ENCODE peak calls at places on chromosomes 13 and 19, in ten cellular contexts. N, Y, K, J, O, H, W, R, X and C are unnamed samples.

GRCh38 chr13:97028441-97029299 is 34.4 kb upstream of the OXGR1 start:
- DNase-seq in N (peak), Y (peak), K (peak), J (peak), O (no peak), H (peak), W (peak), R (peak), X (peak), C (peak)

GRCh38 chr19:2636897-2637683 is 65.4 kb downstream of the GNG7 start:
- DNase-seq in N (peak), Y (peak), K (peak), J (peak), O (no peak), H (peak), W (peak), R (peak), X (peak), C (no peak)

GRCh38 chr13:21913010-21913409 is 242.1 kb downstream of the FGF9 start:
- DNase-seq in N (no peak), Y (no peak), K (no peak), J (no peak), O (no peak), H (no peak), W (peak), R (no peak), X (peak), C (peak)

GRCh38 chr19:920051-920857 is 3.1 kb downstream of the KISS1R start:
- DNase-seq in N (no peak), Y (peak), K (no peak), J (peak), O (no peak), H (no peak), W (no peak), R (no peak), X (peak), C (no peak)

GRCh38 chr19:55690109-55690768 is 15.2 kb downstream of the EPN1 start:
- DNase-seq in N (no peak), Y (no peak), K (peak), J (no peak), O (no peak), H (no peak), W (no peak), R (no peak), X (no peak), C (no peak)

GRCh38 chr19:10096615-10096963 is 5.9 kb downstream of the ANGPTL6 start:
- DNase-seq in N (no peak), Y (no peak), K (no peak), J (no peak), O (no peak), H (no peak), W (no peak), R (no peak), X (no peak), C (peak)

GRCh38 chr13:25588336-25589060 is 216.7 kb downstream of the ATP8A2 start:
- DNase-seq in N (no peak), Y (no peak), K (no peak), J (no peak), O (no peak), H (no peak), W (no peak), R (no peak), X (no peak), C (no peak)

GRCh38 chr13:48265217-48265815 is 32.3 kb downstream of the ITM2B start:
- DNase-seq in N (no peak), Y (no peak), K (no peak), J (no peak), O (no peak), H (no peak), W (peak), R (no peak), X (no peak), C (no peak)

GRCh38 chr13:94641432-94641941 is 39.8 kb downstream of the GPR180 start:
- DNase-seq in N (peak), Y (peak), K (no peak), J (no peak), O (peak), H (peak), W (no peak), R (no peak), X (no peak), C (peak)

GRCh38 chr13:39597828-39598227 is 5.2 kb downstream of the LHFPL6 start:
- DNase-seq in N (no peak), Y (no peak), K (no peak), J (no peak), O (no peak), H (peak), W (no peak), R (no peak), X (no peak), C (no peak)

GRCh38 chr19:38877781-38878574 is at the start of gene RINL:
- DNase-seq in N (no peak), Y (peak), K (peak), J (peak), O (no peak), H (no peak), W (peak), R (no peak), X (no peak), C (peak)

GRCh38 chr13:57878291-57878690 is 246.7 kb downstream of the PCDH17 start:
- DNase-seq in N (no peak), Y (peak), K (no peak), J (no peak), O (no peak), H (no peak), W (no peak), R (no peak), X (no peak), C (no peak)

GRCh38 chr13:63436288-63436687 is 2020.6 kb upstream of the PCDH20 start:
- DNase-seq in N (no peak), Y (no peak), K (no peak), J (no peak), O (no peak), H (no peak), W (no peak), R (no peak), X (no peak), C (no peak)

GRCh38 chr13:26881154-26881553 is 120.6 kb upstream of the GPR12 start:
- DNase-seq in N (peak), Y (peak), K (no peak), J (no peak), O (peak), H (peak), W (no peak), R (peak), X (no peak), C (peak)

GRCh38 chr13:80217614-80218456 is 123.1 kb downstream of the SPRY2 start:
- DNase-seq in N (peak), Y (no peak), K (no peak), J (no peak), O (peak), H (no peak), W (no peak), R (no peak), X (peak), C (no peak)

GRCh38 chr13:22939157-22939556 is 241.6 kb upstream of the SGCG start:
- DNase-seq in N (no peak), Y (no peak), K (no peak), J (no peak), O (no peak), H (no peak), W (no peak), R (no peak), X (no peak), C (no peak)

GRCh38 chr19:43705729-43706128 is 10.1 kb upstream of the IRGC start:
- DNase-seq in N (no peak), Y (no peak), K (no peak), J (no peak), O (no peak), H (no peak), W (no peak), R (no peak), X (no peak), C (no peak)

GRCh38 chr19:4326215-4326836 is 12.3 kb downstream of the STAP2 start:
- DNase-seq in N (no peak), Y (no peak), K (no peak), J (no peak), O (no peak), H (no peak), W (no peak), R (no peak), X (no peak), C (no peak)

GRCh38 chr13:21668665-21669599 is 1.9 kb upstream of the FGF9 start:
- DNase-seq in N (no peak), Y (peak), K (peak), J (no peak), O (no peak), H (no peak), W (peak), R (no peak), X (peak), C (peak)

GRCh38 chr19:19345970-19346369 is 25.3 kb downstream of the MAU2 start:
- DNase-seq in N (no peak), Y (no peak), K (no peak), J (no peak), O (no peak), H (no peak), W (no peak), R (no peak), X (no peak), C (no peak)

GRCh38 chr13:29954082-29955043 is 103.9 kb upstream of the UBL3 start:
- DNase-seq in N (no peak), Y (no peak), K (no peak), J (peak), O (no peak), H (no peak), W (peak), R (no peak), X (no peak), C (no peak)

GRCh38 chr19:39890755-39891551 is 43.5 kb downstream of the FCGBP start:
- DNase-seq in N (no peak), Y (no peak), K (no peak), J (no peak), O (no peak), H (no peak), W (no peak), R (no peak), X (no peak), C (no peak)

GRCh38 chr19:45913874-45914830 is at the start of gene NANOS2:
- DNase-seq in N (peak), Y (no peak), K (peak), J (no peak), O (no peak), H (no peak), W (peak), R (no peak), X (peak), C (no peak)

GRCh38 chr13:98416408-98416807 is 160.5 kb downstream of the STK24 start:
- DNase-seq in N (no peak), Y (peak), K (no peak), J (no peak), O (no peak), H (no peak), W (no peak), R (no peak), X (no peak), C (peak)

GRCh38 chr13:112446347-112446861 is 70.2 kb downstream of the SPACA7 start:
- DNase-seq in N (no peak), Y (no peak), K (peak), J (no peak), O (no peak), H (no peak), W (no peak), R (no peak), X (no peak), C (no peak)

GRCh38 chr13:74070065-74070464 is 64.1 kb downstream of the KLF12 start:
- DNase-seq in N (no peak), Y (no peak), K (no peak), J (no peak), O (no peak), H (no peak), W (no peak), R (no peak), X (no peak), C (no peak)

GRCh38 chr19:43606569-43607229 is 5.2 kb upstream of the SRRM5 start:
- DNase-seq in N (no peak), Y (no peak), K (no peak), J (no peak), O (no peak), H (no peak), W (no peak), R (no peak), X (no peak), C (no peak)

GRCh38 chr13:111409413-111409812 is 89.0 kb downstream of the TEX29 start:
- DNase-seq in N (no peak), Y (no peak), K (no peak), J (no peak), O (no peak), H (no peak), W (no peak), R (no peak), X (no peak), C (no peak)

GRCh38 chr13:24746618-24747247 is 17.2 kb upstream of the RNF17 start:
- DNase-seq in N (no peak), Y (no peak), K (no peak), J (no peak), O (no peak), H (no peak), W (no peak), R (no peak), X (peak), C (no peak)

GRCh38 chr19:50669319-50670101 is 20.3 kb downstream of the C19orf81 start:
- DNase-seq in N (no peak), Y (no peak), K (no peak), J (peak), O (no peak), H (peak), W (peak), R (peak), X (no peak), C (peak)

GRCh38 chr19:53903055-53903680 is 5.9 kb upstream of the CACNG7 start:
- DNase-seq in N (no peak), Y (no peak), K (peak), J (peak), O (peak), H (peak), W (peak), R (peak), X (peak), C (no peak)